ENCODE peak calls at places on chromosomes 13 and 19, in eight cellular contexts. One of them, this sample, is unnamed. For H3K4me1 and H3K9me3, the result is how much of the 10 kb centered on the place peaks cover.

GRCh38 chr19:1395194-1396018 is 5.9 kb downstream of the GAMT start:
- DNase-seq in esophagus muscularis mucosa: no peak
- DNase-seq in heart right ventricle: no peak
- DNase-seq in heart left ventricle: no peak
- DNase-seq in SJSA1: no peak
- DNase-seq in H9: no peak
- DNase-seq in cardiac muscle cell: no peak
- DNase-seq in CD4-positive, CD25-positive, alpha-beta regulatory T cell: no peak
- DNase-seq in this sample: peak

GRCh38 chr13:23674795-23675640 is 104.8 kb downstream of the TNFRSF19 start:
- DNase-seq in esophagus muscularis mucosa: no peak
- DNase-seq in heart right ventricle: no peak
- DNase-seq in heart left ventricle: no peak
- DNase-seq in SJSA1: peak
- DNase-seq in H9: no peak
- DNase-seq in cardiac muscle cell: peak
- DNase-seq in CD4-positive, CD25-positive, alpha-beta regulatory T cell: no peak
- DNase-seq in this sample: no peak

GRCh38 chr19:3632739-3633558 is 6.4 kb upstream of the CACTIN start:
- DNase-seq in esophagus muscularis mucosa: no peak
- DNase-seq in heart right ventricle: no peak
- DNase-seq in heart left ventricle: no peak
- DNase-seq in SJSA1: no peak
- DNase-seq in H9: no peak
- DNase-seq in cardiac muscle cell: no peak
- DNase-seq in CD4-positive, CD25-positive, alpha-beta regulatory T cell: no peak
- DNase-seq in this sample: no peak

GRCh38 chr19:17751103-17751911 is at the start of gene FCHO1:
- DNase-seq in esophagus muscularis mucosa: no peak
- DNase-seq in heart right ventricle: peak
- DNase-seq in heart left ventricle: no peak
- DNase-seq in SJSA1: no peak
- DNase-seq in H9: no peak
- DNase-seq in cardiac muscle cell: no peak
- DNase-seq in CD4-positive, CD25-positive, alpha-beta regulatory T cell: peak
- DNase-seq in this sample: no peak

GRCh38 chr13:36986462-36987240 is 12.5 kb downstream of the ALG5 start:
- DNase-seq in esophagus muscularis mucosa: no peak
- DNase-seq in heart right ventricle: no peak
- DNase-seq in heart left ventricle: no peak
- DNase-seq in SJSA1: no peak
- DNase-seq in H9: no peak
- DNase-seq in cardiac muscle cell: peak
- DNase-seq in CD4-positive, CD25-positive, alpha-beta regulatory T cell: no peak
- DNase-seq in this sample: no peak

GRCh38 chr13:49649244-49649962 is 21.1 kb downstream of the ARL11 start:
- DNase-seq in esophagus muscularis mucosa: no peak
- DNase-seq in heart right ventricle: no peak
- DNase-seq in heart left ventricle: no peak
- DNase-seq in SJSA1: peak
- DNase-seq in H9: no peak
- DNase-seq in cardiac muscle cell: peak
- DNase-seq in CD4-positive, CD25-positive, alpha-beta regulatory T cell: no peak
- DNase-seq in this sample: no peak

GRCh38 chr13:20473139-20473538 is 52.5 kb downstream of the CRYL1 start:
- DNase-seq in esophagus muscularis mucosa: peak
- DNase-seq in heart right ventricle: no peak
- DNase-seq in heart left ventricle: no peak
- DNase-seq in SJSA1: peak
- DNase-seq in H9: no peak
- DNase-seq in cardiac muscle cell: no peak
- DNase-seq in CD4-positive, CD25-positive, alpha-beta regulatory T cell: no peak
- DNase-seq in this sample: no peak

GRCh38 chr19:36009220-36009619 is 607 bp upstream of the SYNE4 start:
- DNase-seq in esophagus muscularis mucosa: no peak
- DNase-seq in heart right ventricle: peak
- DNase-seq in heart left ventricle: peak
- DNase-seq in SJSA1: no peak
- DNase-seq in H9: peak
- DNase-seq in cardiac muscle cell: peak
- DNase-seq in CD4-positive, CD25-positive, alpha-beta regulatory T cell: peak
- DNase-seq in this sample: peak

GRCh38 chr13:48318014-48318713 is 14.6 kb downstream of the RB1 start:
- DNase-seq in esophagus muscularis mucosa: no peak
- DNase-seq in heart right ventricle: peak
- DNase-seq in heart left ventricle: peak
- DNase-seq in SJSA1: no peak
- DNase-seq in H9: no peak
- DNase-seq in cardiac muscle cell: no peak
- DNase-seq in CD4-positive, CD25-positive, alpha-beta regulatory T cell: no peak
- DNase-seq in this sample: peak

GRCh38 chr19:54464044-54464623 is 556 bp upstream of the LENG9 start:
- DNase-seq in esophagus muscularis mucosa: peak
- DNase-seq in heart right ventricle: peak
- DNase-seq in heart left ventricle: peak
- DNase-seq in SJSA1: peak
- DNase-seq in H9: peak
- DNase-seq in cardiac muscle cell: peak
- DNase-seq in CD4-positive, CD25-positive, alpha-beta regulatory T cell: peak
- DNase-seq in this sample: peak

GRCh38 chr19:54464624-54465266 is 1.2 kb upstream of the LENG9 start:
- DNase-seq in esophagus muscularis mucosa: peak
- DNase-seq in heart right ventricle: peak
- DNase-seq in heart left ventricle: peak
- DNase-seq in SJSA1: peak
- DNase-seq in H9: peak
- DNase-seq in cardiac muscle cell: peak
- DNase-seq in CD4-positive, CD25-positive, alpha-beta regulatory T cell: peak
- DNase-seq in this sample: peak

GRCh38 chr19:54462072-54462712 is 1.4 kb downstream of the LENG9 start:
- DNase-seq in esophagus muscularis mucosa: no peak
- DNase-seq in heart right ventricle: no peak
- DNase-seq in heart left ventricle: peak
- DNase-seq in SJSA1: peak
- DNase-seq in H9: peak
- DNase-seq in cardiac muscle cell: no peak
- DNase-seq in CD4-positive, CD25-positive, alpha-beta regulatory T cell: no peak
- DNase-seq in this sample: peak

GRCh38 chr19:54462713-54463530 is 656 bp downstream of the LENG9 start:
- DNase-seq in esophagus muscularis mucosa: no peak
- DNase-seq in heart right ventricle: peak
- DNase-seq in heart left ventricle: peak
- DNase-seq in SJSA1: peak
- DNase-seq in H9: peak
- DNase-seq in cardiac muscle cell: peak
- DNase-seq in CD4-positive, CD25-positive, alpha-beta regulatory T cell: peak
- DNase-seq in this sample: peak

GRCh38 chr19:54463531-54464043 is at the start of gene LENG9:
- DNase-seq in esophagus muscularis mucosa: peak
- DNase-seq in heart right ventricle: peak
- DNase-seq in heart left ventricle: peak
- DNase-seq in SJSA1: peak
- DNase-seq in H9: peak
- DNase-seq in cardiac muscle cell: peak
- DNase-seq in CD4-positive, CD25-positive, alpha-beta regulatory T cell: peak
- DNase-seq in this sample: peak
- H3K4me1 ChIP-seq in esophagus muscularis mucosa: half or more
- H3K4me1 ChIP-seq in heart right ventricle: under half
- H3K4me1 ChIP-seq in heart left ventricle: under half
- H3K4me1 ChIP-seq in SJSA1: under half
- H3K4me1 ChIP-seq in H9: under half
- H3K4me1 ChIP-seq in cardiac muscle cell: under half
- H3K4me1 ChIP-seq in CD4-positive, CD25-positive, alpha-beta regulatory T cell: under half
- H3K4me1 ChIP-seq in this sample: under half

GRCh38 chr19:23817519-23817918 is 58.8 kb upstream of the ZNF681 start:
- DNase-seq in esophagus muscularis mucosa: no peak
- DNase-seq in heart right ventricle: no peak
- DNase-seq in heart left ventricle: peak
- DNase-seq in SJSA1: no peak
- DNase-seq in H9: peak
- DNase-seq in cardiac muscle cell: peak
- DNase-seq in CD4-positive, CD25-positive, alpha-beta regulatory T cell: peak
- DNase-seq in this sample: no peak
- H3K9me3 ChIP-seq in esophagus muscularis mucosa: under half
- H3K9me3 ChIP-seq in heart right ventricle: under half
- H3K9me3 ChIP-seq in heart left ventricle: under half
- H3K9me3 ChIP-seq in SJSA1: under half
- H3K9me3 ChIP-seq in H9: under half
- H3K9me3 ChIP-seq in cardiac muscle cell: under half
- H3K9me3 ChIP-seq in CD4-positive, CD25-positive, alpha-beta regulatory T cell: under half
- H3K9me3 ChIP-seq in this sample: under half

GRCh38 chr13:42040730-42041016 is 7.8 kb upstream of the DGKH start:
- DNase-seq in esophagus muscularis mucosa: no peak
- DNase-seq in heart right ventricle: no peak
- DNase-seq in heart left ventricle: no peak
- DNase-seq in SJSA1: no peak
- DNase-seq in H9: no peak
- DNase-seq in cardiac muscle cell: no peak
- DNase-seq in CD4-positive, CD25-positive, alpha-beta regulatory T cell: peak
- DNase-seq in this sample: no peak
- H3K27ac ChIP-seq in esophagus muscularis mucosa: peak
- H3K27ac ChIP-seq in heart right ventricle: peak
- H3K27ac ChIP-seq in heart left ventricle: peak
- H3K27ac ChIP-seq in SJSA1: peak
- H3K27ac ChIP-seq in H9: no peak
- H3K27ac ChIP-seq in cardiac muscle cell: peak
- H3K27ac ChIP-seq in CD4-positive, CD25-positive, alpha-beta regulatory T cell: no peak
- H3K27ac ChIP-seq in this sample: peak

DNA sequence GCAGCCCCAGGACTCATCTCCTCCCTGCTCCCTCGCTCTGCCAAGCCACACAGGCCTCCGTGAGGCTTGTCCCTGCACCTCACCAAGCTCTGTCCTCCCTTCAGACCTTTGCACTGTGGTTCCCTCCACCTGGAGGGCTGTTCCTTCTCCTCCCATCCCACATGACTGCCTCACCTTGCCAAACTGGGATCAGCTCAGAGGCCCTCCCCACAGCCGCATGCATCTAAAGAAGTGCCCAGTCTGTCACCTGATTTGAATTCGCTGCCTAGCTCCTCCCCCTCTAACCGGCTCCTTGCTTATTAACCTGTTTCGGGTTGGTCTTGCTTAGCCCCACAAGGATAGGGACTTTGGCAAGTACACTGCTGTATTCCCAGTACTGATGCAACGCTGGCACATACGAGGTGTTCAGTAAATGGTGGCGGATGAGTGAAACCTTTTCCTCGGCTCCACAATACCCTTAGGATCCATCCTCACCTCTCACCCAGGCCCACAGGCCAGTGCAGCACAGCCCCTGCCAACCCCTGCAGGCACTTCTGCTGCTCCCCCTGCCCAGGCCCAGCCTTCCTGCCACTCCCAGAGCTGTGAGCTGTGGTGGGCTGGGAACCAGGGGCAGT is 4.4 kb downstream of the AKT2 start:
- DNase-seq in esophagus muscularis mucosa: no peak
- DNase-seq in heart right ventricle: peak
- DNase-seq in heart left ventricle: peak
- DNase-seq in SJSA1: no peak
- DNase-seq in H9: peak
- DNase-seq in cardiac muscle cell: no peak
- DNase-seq in CD4-positive, CD25-positive, alpha-beta regulatory T cell: no peak
- DNase-seq in this sample: no peak
- H3K4me1 ChIP-seq in esophagus muscularis mucosa: half or more
- H3K4me1 ChIP-seq in heart right ventricle: half or more
- H3K4me1 ChIP-seq in heart left ventricle: half or more
- H3K4me1 ChIP-seq in SJSA1: under half
- H3K4me1 ChIP-seq in H9: under half
- H3K4me1 ChIP-seq in cardiac muscle cell: under half
- H3K4me1 ChIP-seq in CD4-positive, CD25-positive, alpha-beta regulatory T cell: half or more
- H3K4me1 ChIP-seq in this sample: under half

DNA sequence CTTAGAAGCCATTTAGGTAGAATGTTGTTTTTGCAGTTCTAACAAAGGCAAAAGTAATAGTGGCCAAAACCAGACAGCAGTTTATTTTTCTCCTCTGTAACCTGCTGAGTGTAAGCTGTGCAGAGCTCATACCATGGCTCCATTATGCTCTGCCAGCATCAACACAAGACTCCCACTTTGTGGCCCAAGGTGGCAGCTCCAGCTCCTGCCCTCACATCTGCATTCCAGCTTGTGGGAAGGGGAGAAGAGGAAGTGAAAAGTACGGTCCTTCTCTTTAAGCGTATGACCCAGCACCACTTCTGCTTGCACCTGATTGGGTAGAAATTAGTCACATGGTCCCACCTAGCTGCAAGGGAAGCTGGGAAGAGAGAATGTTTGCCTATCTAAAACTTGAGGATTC is 19.2 kb downstream of the ADGRE1 start:
- DNase-seq in esophagus muscularis mucosa: no peak
- DNase-seq in heart right ventricle: no peak
- DNase-seq in heart left ventricle: no peak
- DNase-seq in SJSA1: no peak
- DNase-seq in H9: no peak
- DNase-seq in cardiac muscle cell: no peak
- DNase-seq in CD4-positive, CD25-positive, alpha-beta regulatory T cell: no peak
- DNase-seq in this sample: no peak
- H3K9me3 ChIP-seq in esophagus muscularis mucosa: under half
- H3K9me3 ChIP-seq in heart right ventricle: under half
- H3K9me3 ChIP-seq in heart left ventricle: under half
- H3K9me3 ChIP-seq in SJSA1: under half
- H3K9me3 ChIP-seq in H9: under half
- H3K9me3 ChIP-seq in cardiac muscle cell: under half
- H3K9me3 ChIP-seq in CD4-positive, CD25-positive, alpha-beta regulatory T cell: under half
- H3K9me3 ChIP-seq in this sample: under half

This sample was measured in right cardiac atrium.